ENCODE peak calls at places on chromosomes 4 and X, in six cellular contexts. B is endothelial cell of umbilical vein, N is GM12878, I is transverse colon, G is A549, X is heart left ventricle. O is an unnamed sample.

GRCh38 chrX:49155243-49155899 is 7.2 kb upstream of the MAGIX start:
- DNase-seq in B (peak), N (no peak), I (peak), G (peak), X (peak), O (peak)

GRCh38 chrX:40108084-40108958 is 10.6 kb upstream of the BCOR start:
- DNase-seq in B (peak), N (no peak), I (peak), G (peak), X (peak), O (peak)

GRCh38 chr4:78149737-78150136 is 92.6 kb downstream of the FRAS1 start:
- DNase-seq in B (no peak), N (no peak), I (no peak), G (no peak), X (no peak), O (no peak)

GRCh38 chr4:150211821-150212445 is 133.7 kb downstream of the DCLK2 start:
- DNase-seq in B (no peak), N (no peak), I (no peak), G (no peak), X (no peak), O (no peak)

GRCh38 chrX:41596586-41596985 is 92.2 kb upstream of the GPR34 start:
- DNase-seq in B (no peak), N (peak), I (no peak), G (no peak), X (no peak), O (no peak)

GRCh38 chr4:106914223-106914622 is 121.9 kb downstream of the DKK2 start:
- DNase-seq in B (no peak), N (no peak), I (no peak), G (no peak), X (no peak), O (no peak)

GRCh38 chrX:40176256-40176978 is 78.7 kb upstream of the BCOR start:
- DNase-seq in B (peak), N (no peak), I (peak), G (peak), X (peak), O (peak)

GRCh38 chrX:24890677-24891076 is 125.1 kb downstream of the ARX start:
- DNase-seq in B (no peak), N (no peak), I (no peak), G (peak), X (no peak), O (no peak)

GRCh38 chr4:119068529-119068962 is 67.1 kb upstream of the MYOZ2 start:
- DNase-seq in B (no peak), N (no peak), I (no peak), G (no peak), X (no peak), O (no peak)

GRCh38 chr4:20565075-20565721 is 135.1 kb upstream of the PACRGL start:
- DNase-seq in B (peak), N (no peak), I (no peak), G (no peak), X (no peak), O (no peak)

GRCh38 chrX:41452972-41453371 is 5.8 kb downstream of the NYX start:
- DNase-seq in B (no peak), N (no peak), I (no peak), G (no peak), X (no peak), O (no peak)

GRCh38 chr4:187485676-187486075 is 509.9 kb upstream of the ZFP42 start:
- DNase-seq in B (no peak), N (no peak), I (no peak), G (no peak), X (no peak), O (no peak)

DNA sequence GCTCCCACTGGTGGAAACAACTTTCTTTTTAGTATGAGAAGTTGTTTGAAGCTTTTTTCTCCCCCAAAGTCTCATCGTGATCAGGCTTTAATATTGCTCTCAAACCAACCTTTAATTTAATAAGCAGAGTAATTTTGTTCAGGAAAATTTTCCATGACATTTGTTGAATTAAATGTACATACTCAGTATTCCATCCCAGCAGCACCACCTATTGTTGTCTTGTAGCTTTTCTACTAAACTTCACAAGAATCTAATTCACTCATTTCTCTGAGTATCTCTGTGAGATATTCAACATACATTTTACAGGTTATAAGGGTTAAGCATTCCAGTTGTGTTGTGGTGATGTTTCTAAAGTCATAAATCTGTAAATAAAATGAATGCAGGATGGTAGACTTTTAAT is 218.3 kb upstream of the HAND2 start:
- DNase-seq in B (no peak), N (no peak), I (no peak), G (no peak), X (no peak), O (no peak)
- TF ChIP-seq CTCF in B (no peak), N (no peak), I (no peak), G (no peak), X (no peak), O (no peak)

GRCh38 chrX:104151037-104151436 is 5.8 kb downstream of the SLC25A53 start:
- DNase-seq in B (no peak), N (no peak), I (no peak), G (no peak), X (no peak), O (no peak)

DNA sequence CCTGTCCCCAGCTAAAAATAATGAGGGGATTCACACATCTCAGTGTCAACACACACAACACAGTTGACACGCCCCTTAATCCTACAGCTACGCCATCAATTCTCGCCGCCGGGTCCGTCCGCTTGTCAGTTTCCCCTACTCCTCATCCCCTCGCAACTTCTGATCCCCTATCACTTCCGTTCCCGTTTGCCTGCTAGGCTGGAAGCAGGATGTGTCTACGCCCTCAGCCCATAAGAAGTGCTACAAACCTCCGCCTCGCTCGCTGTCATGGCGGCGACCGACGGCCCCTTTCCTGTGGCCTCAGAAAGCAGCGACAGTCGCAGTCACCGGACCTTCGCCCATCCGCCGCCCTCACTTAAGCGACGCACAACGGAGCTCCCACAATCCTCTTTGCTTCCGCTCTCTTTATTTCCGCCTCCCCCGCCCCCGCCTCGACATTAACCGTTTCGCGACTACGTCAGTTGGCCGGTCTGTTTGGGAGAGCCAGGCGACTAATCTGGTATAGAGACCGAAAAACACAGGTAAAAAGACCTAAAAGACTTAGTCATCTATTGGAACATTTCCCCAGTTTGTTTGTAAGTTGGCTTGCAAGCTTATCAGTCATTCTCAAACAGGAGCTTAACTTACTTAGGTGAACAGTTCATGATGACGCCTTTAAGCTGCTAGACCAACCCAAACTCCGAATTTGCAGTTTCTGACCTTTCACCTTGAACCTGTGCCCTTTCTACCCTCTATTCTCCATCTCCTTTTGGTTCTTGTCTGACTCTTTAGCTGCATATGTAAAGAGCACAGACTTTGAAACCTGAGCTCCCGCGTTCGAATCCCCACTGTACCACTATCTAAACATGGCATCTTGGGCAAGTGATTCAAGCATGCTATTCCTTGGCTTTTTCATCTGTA is at the start of gene SLC25A53:
- DNase-seq in B (peak), N (peak), I (peak), G (peak), X (peak), O (peak)
- TF ChIP-seq POLR2A in B (no peak), N (peak), I (peak), G (peak), X (peak), O (peak)

GRCh38 chr4:67616478-67616877 is 58.0 kb downstream of the STAP1 start:
- DNase-seq in B (peak), N (no peak), I (no peak), G (no peak), X (no peak), O (no peak)
- H3K4me3 ChIP-seq in B (no peak), N (no peak), I (no peak), G (no peak), X (no peak), O (no peak)

GRCh38 chr4:5203925-5204324 is 152.6 kb downstream of the STK32B start:
- DNase-seq in B (no peak), N (no peak), I (no peak), G (no peak), X (no peak), O (no peak)
- TF ChIP-seq CTCF in B (no peak), N (no peak), I (no peak), G (no peak), X (no peak), O (no peak)

DNA sequence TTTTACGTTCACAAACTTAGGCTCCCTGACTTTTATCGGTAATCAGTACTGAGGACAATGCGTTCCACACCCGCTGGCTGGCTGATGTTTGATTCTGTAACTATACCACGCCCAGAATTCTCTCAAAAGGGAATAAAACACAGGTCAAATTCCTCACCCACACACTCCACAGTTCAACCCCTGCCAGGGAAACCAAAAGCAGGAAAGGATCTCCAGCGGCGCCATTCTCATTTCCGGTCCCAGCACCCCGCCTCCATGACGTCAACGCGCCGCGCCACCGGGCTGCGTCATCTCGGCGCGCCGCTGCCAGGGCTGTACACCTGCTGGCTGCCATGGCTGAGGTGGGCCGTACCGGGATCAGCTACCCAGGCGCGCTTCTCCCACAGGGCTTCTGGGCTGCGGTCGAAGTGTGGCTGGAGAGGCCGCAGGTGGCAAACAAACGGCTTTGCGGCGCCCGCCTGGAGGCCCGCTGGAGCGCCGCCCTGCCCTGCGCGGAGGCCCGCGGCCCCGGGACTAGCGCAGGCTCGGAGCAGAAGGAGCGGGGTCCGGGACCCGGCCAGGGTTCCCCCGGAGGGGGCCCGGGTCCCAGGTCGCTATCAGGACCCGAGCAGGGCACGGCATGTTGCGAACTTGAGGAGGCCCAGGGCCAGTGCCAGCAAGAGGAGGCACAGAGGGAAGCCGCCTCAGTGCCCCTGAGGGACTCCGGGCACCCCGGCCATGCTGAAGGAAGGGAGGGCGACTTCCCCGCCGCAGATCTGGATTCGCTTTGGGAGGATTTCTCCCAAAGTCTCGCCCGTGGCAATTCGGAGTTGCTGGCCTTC is at the start of the genes ACOX3 and TRMT44:
- DNase-seq in B (peak), N (peak), I (peak), G (peak), X (peak), O (peak)
- TF ChIP-seq POLR2A in B (peak), N (peak), I (peak), G (peak), X (peak), O (peak)

DNA sequence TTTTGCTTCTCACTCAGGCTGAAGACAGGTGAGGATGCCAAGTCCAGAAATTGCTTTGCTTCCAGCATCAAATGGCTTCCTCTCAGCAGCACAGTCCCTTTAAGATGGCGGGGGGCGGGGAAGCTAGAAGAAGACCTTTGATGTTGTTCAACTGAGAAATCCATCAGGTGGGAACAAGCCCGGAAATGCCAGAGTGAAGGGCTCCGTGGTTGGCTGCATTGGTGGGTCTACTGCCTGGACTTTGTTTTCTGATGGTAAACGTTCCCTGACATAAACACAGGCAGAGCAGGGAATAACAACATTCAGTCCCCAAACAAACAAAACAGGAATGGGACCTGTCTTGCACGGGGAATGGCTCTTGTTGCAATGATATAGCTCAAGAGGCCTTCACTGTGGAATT is 37.3 kb downstream of the APLN start:
- DNase-seq in B (no peak), N (no peak), I (no peak), G (no peak), X (no peak), O (no peak)
- H3K4me3 ChIP-seq in B (no peak), N (no peak), I (no peak), G (no peak), X (no peak), O (no peak)

DNA sequence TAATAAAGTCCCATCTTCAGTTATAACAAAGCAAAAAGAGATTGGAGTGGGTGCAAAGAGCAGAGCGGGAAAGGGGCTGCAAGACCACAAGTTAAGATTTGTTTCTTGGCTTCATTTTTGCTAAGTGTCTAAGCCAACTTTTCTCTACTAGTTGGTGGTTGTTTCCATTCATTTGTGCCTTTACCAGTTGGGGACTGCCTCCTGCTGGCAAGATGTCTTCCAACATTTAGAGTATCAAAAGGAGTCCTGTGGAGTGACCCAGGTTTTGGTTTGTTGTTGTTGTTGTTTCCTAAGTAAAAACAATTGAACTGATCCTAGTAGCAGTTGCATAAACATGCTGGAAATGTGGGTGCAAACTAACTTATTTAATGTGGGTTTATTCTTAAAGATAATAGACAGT is 121.1 kb downstream of the SPATA18 start:
- DNase-seq in B (no peak), N (no peak), I (no peak), G (no peak), X (no peak), O (no peak)
- TF ChIP-seq CTCF in B (no peak), N (no peak), I (peak), G (no peak), X (no peak), O (peak)

DNA sequence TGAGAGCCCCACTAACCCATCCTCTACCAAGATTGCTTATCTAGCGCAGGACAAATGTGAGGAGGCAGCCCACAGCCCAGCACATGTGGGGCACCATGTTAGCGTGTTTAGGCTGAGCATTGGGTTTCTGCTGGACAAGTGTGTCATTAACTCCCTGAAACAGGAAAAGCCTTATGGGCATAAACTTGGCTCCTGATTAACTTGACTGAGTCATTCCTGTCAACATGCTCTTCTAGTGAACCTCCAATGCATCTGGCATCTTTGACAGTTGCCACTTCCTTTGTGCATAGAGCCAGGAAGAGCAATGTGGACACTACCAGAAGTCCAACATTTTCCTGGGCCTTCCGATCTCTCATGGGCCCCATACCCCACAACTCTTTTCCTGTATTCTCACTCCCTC is 2.5 kb downstream of the SPIN2A start:
- DNase-seq in B (no peak), N (no peak), I (no peak), G (no peak), X (no peak), O (no peak)
- TF ChIP-seq POLR2A in B (no peak), N (no peak), I (no peak), G (no peak), X (no peak), O (no peak)

GRCh38 chr4:4861592-4862551 is 2.4 kb downstream of the MSX1 start:
- DNase-seq in B (no peak), N (no peak), I (no peak), G (no peak), X (peak), O (no peak)
- H3K4me3 ChIP-seq in B (peak), N (peak), I (no peak), G (no peak), X (peak), O (no peak)

GRCh38 chr4:122826596-122827257 is at the start of gene FGF2:
- DNase-seq in B (peak), N (no peak), I (peak), G (peak), X (peak), O (peak)

GRCh38 chr4:122827258-122827887 is 742 bp downstream of the FGF2 start:
- DNase-seq in B (peak), N (peak), I (peak), G (no peak), X (peak), O (peak)

GRCh38 chr4:122826000-122826595 is 533 bp upstream of the FGF2 start:
- DNase-seq in B (peak), N (no peak), I (no peak), G (no peak), X (no peak), O (no peak)

GRCh38 chr4:122830392-122831095 is 3.9 kb downstream of the FGF2 start:
- DNase-seq in B (no peak), N (no peak), I (no peak), G (no peak), X (no peak), O (no peak)

GRCh38 chr4:122827899-122828601 is 1.4 kb downstream of the FGF2 start:
- DNase-seq in B (peak), N (peak), I (peak), G (peak), X (no peak), O (no peak)
- TF ChIP-seq CTCF in B (no peak), N (peak), I (no peak), G (no peak), X (no peak), O (no peak)